ENCODE peak calls at places on chromosomes 11 and 22, in eight cellular contexts. One of them, this sample, is unnamed. For H3K4me1, the result is how much of the 10 kb centered on the place peaks cover.

GRCh38 chr11:47924184-47924671 is 56.1 kb upstream of the PTPRJ start:
- DNase-seq in uterus: no peak
- DNase-seq in adrenal gland: peak
- DNase-seq in trophoblast cell: peak
- DNase-seq in right lobe of liver: peak
- DNase-seq in adipocyte: peak
- DNase-seq in left ventricle myocardium inferior: no peak
- DNase-seq in neuronal stem cell: no peak
- DNase-seq in this sample: no peak

GRCh38 chr22:44575344-44576268 is 77.6 kb upstream of the RTL6 start:
- DNase-seq in uterus: no peak
- DNase-seq in adrenal gland: peak
- DNase-seq in trophoblast cell: no peak
- DNase-seq in right lobe of liver: no peak
- DNase-seq in adipocyte: no peak
- DNase-seq in left ventricle myocardium inferior: no peak
- DNase-seq in neuronal stem cell: no peak
- DNase-seq in this sample: no peak

GRCh38 chr11:45622861-45623260 is 42.6 kb downstream of the CHST1 start:
- DNase-seq in uterus: no peak
- DNase-seq in adrenal gland: no peak
- DNase-seq in trophoblast cell: no peak
- DNase-seq in right lobe of liver: no peak
- DNase-seq in adipocyte: no peak
- DNase-seq in left ventricle myocardium inferior: no peak
- DNase-seq in neuronal stem cell: no peak
- DNase-seq in this sample: no peak

GRCh38 chr11:86458294-86459001 is 83.8 kb downstream of the CCDC81 start:
- DNase-seq in uterus: no peak
- DNase-seq in adrenal gland: no peak
- DNase-seq in trophoblast cell: no peak
- DNase-seq in right lobe of liver: no peak
- DNase-seq in adipocyte: no peak
- DNase-seq in left ventricle myocardium inferior: no peak
- DNase-seq in neuronal stem cell: no peak
- DNase-seq in this sample: no peak

GRCh38 chr11:131370090-131370751 is at the start of gene NTM:
- DNase-seq in uterus: no peak
- DNase-seq in adrenal gland: peak
- DNase-seq in trophoblast cell: no peak
- DNase-seq in right lobe of liver: peak
- DNase-seq in adipocyte: peak
- DNase-seq in left ventricle myocardium inferior: peak
- DNase-seq in neuronal stem cell: peak
- DNase-seq in this sample: peak

GRCh38 chr11:29564501-29564900 is 452.3 kb downstream of the KCNA4 start:
- DNase-seq in uterus: no peak
- DNase-seq in adrenal gland: no peak
- DNase-seq in trophoblast cell: no peak
- DNase-seq in right lobe of liver: no peak
- DNase-seq in adipocyte: no peak
- DNase-seq in left ventricle myocardium inferior: no peak
- DNase-seq in neuronal stem cell: no peak
- DNase-seq in this sample: no peak

GRCh38 chr11:79973701-79974626 is 533.1 kb upstream of the TENM4 start:
- DNase-seq in uterus: no peak
- DNase-seq in adrenal gland: peak
- DNase-seq in trophoblast cell: no peak
- DNase-seq in right lobe of liver: peak
- DNase-seq in adipocyte: peak
- DNase-seq in left ventricle myocardium inferior: no peak
- DNase-seq in neuronal stem cell: peak
- DNase-seq in this sample: no peak

GRCh38 chr22:41603873-41604332 is 14.3 kb upstream of the PMM1 start:
- DNase-seq in uterus: no peak
- DNase-seq in adrenal gland: no peak
- DNase-seq in trophoblast cell: no peak
- DNase-seq in right lobe of liver: no peak
- DNase-seq in adipocyte: no peak
- DNase-seq in left ventricle myocardium inferior: no peak
- DNase-seq in neuronal stem cell: no peak
- DNase-seq in this sample: no peak

GRCh38 chr11:2860636-2861035 is 24.9 kb downstream of the CDKN1C start:
- DNase-seq in uterus: no peak
- DNase-seq in adrenal gland: no peak
- DNase-seq in trophoblast cell: peak
- DNase-seq in right lobe of liver: no peak
- DNase-seq in adipocyte: peak
- DNase-seq in left ventricle myocardium inferior: no peak
- DNase-seq in neuronal stem cell: no peak
- DNase-seq in this sample: no peak

GRCh38 chr11:88326112-88326511 is 11.4 kb downstream of the CTSC start:
- DNase-seq in uterus: no peak
- DNase-seq in adrenal gland: no peak
- DNase-seq in trophoblast cell: no peak
- DNase-seq in right lobe of liver: no peak
- DNase-seq in adipocyte: no peak
- DNase-seq in left ventricle myocardium inferior: no peak
- DNase-seq in neuronal stem cell: no peak
- DNase-seq in this sample: no peak

GRCh38 chr22:42202048-42202447 is 68.4 kb downstream of the TCF20 start:
- DNase-seq in uterus: no peak
- DNase-seq in adrenal gland: peak
- DNase-seq in trophoblast cell: no peak
- DNase-seq in right lobe of liver: no peak
- DNase-seq in adipocyte: no peak
- DNase-seq in left ventricle myocardium inferior: no peak
- DNase-seq in neuronal stem cell: no peak
- DNase-seq in this sample: no peak

GRCh38 chr11:108501396-108501795 is 3.2 kb upstream of the POGLUT3 start:
- DNase-seq in uterus: no peak
- DNase-seq in adrenal gland: no peak
- DNase-seq in trophoblast cell: no peak
- DNase-seq in right lobe of liver: no peak
- DNase-seq in adipocyte: peak
- DNase-seq in left ventricle myocardium inferior: no peak
- DNase-seq in neuronal stem cell: no peak
- DNase-seq in this sample: no peak

DNA sequence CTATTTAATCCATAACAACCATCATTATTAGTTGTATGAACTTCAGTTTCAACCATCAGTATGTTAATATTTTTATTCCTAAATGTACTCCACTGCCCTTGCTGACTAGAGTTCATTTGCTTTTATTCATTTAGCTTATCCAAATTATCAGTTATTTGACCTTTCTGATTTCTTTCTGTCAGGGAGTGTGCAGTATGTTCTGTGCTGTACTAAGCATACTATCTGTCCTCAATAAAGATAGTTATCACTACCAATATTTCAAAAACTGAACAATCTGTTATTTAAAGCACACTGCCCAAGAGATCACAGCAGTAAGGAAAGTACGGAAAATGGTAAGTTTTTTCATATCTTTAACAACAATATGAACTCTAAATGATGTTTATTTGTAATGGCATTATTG is 8.3 kb downstream of the SLC36A4 start:
- DNase-seq in uterus: no peak
- DNase-seq in adrenal gland: no peak
- DNase-seq in trophoblast cell: no peak
- DNase-seq in right lobe of liver: no peak
- DNase-seq in adipocyte: no peak
- DNase-seq in left ventricle myocardium inferior: no peak
- DNase-seq in neuronal stem cell: no peak
- DNase-seq in this sample: no peak
- H3K4me1 ChIP-seq in uterus: under half
- H3K4me1 ChIP-seq in adrenal gland: under half
- H3K4me1 ChIP-seq in trophoblast cell: under half
- H3K4me1 ChIP-seq in right lobe of liver: under half
- H3K4me1 ChIP-seq in adipocyte: under half
- H3K4me1 ChIP-seq in left ventricle myocardium inferior: under half
- H3K4me1 ChIP-seq in neuronal stem cell: under half
- H3K4me1 ChIP-seq in this sample: under half

GRCh38 chr11:12235945-12236743 is 125.8 kb downstream of the MICAL2 start:
- DNase-seq in uterus: no peak
- DNase-seq in adrenal gland: no peak
- DNase-seq in trophoblast cell: no peak
- DNase-seq in right lobe of liver: no peak
- DNase-seq in adipocyte: peak
- DNase-seq in left ventricle myocardium inferior: no peak
- DNase-seq in neuronal stem cell: peak
- DNase-seq in this sample: no peak

GRCh38 chr11:12235080-12235479 is 124.7 kb downstream of the MICAL2 start:
- DNase-seq in uterus: no peak
- DNase-seq in adrenal gland: no peak
- DNase-seq in trophoblast cell: no peak
- DNase-seq in right lobe of liver: no peak
- DNase-seq in adipocyte: peak
- DNase-seq in left ventricle myocardium inferior: no peak
- DNase-seq in neuronal stem cell: no peak
- DNase-seq in this sample: no peak

GRCh38 chr11:12237381-12237784 is 127.0 kb downstream of the MICAL2 start:
- DNase-seq in uterus: peak
- DNase-seq in adrenal gland: no peak
- DNase-seq in trophoblast cell: no peak
- DNase-seq in right lobe of liver: no peak
- DNase-seq in adipocyte: no peak
- DNase-seq in left ventricle myocardium inferior: no peak
- DNase-seq in neuronal stem cell: no peak
- DNase-seq in this sample: no peak

GRCh38 chr11:12235549-12235944 is 125.2 kb downstream of the MICAL2 start:
- DNase-seq in uterus: no peak
- DNase-seq in adrenal gland: no peak
- DNase-seq in trophoblast cell: no peak
- DNase-seq in right lobe of liver: no peak
- DNase-seq in adipocyte: no peak
- DNase-seq in left ventricle myocardium inferior: no peak
- DNase-seq in neuronal stem cell: no peak
- DNase-seq in this sample: no peak

DNA sequence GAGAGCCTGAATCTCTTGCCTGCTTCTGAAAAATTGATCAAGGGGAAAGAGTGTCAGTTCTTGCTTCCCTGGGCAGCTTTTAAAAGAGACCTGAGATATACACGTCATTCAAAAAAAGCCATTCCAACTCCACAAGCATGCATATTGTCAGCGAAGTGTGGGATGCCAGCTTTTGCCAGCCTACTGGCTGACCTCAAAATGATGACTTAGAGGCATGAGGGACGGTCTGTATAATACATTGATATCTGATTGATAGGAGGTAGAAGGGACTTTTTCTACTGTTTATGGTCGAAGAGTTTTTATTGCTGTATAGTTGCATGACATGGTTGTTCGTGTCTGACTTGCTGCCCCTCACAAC is 126.3 kb downstream of the MICAL2 start:
- DNase-seq in uterus: no peak
- DNase-seq in adrenal gland: no peak
- DNase-seq in trophoblast cell: no peak
- DNase-seq in right lobe of liver: no peak
- DNase-seq in adipocyte: no peak
- DNase-seq in left ventricle myocardium inferior: no peak
- DNase-seq in neuronal stem cell: no peak
- DNase-seq in this sample: no peak
- H3K4me1 ChIP-seq in uterus: under half
- H3K4me1 ChIP-seq in adrenal gland: under half
- H3K4me1 ChIP-seq in trophoblast cell: under half
- H3K4me1 ChIP-seq in right lobe of liver: under half
- H3K4me1 ChIP-seq in adipocyte: under half
- H3K4me1 ChIP-seq in left ventricle myocardium inferior: half or more
- H3K4me1 ChIP-seq in neuronal stem cell: under half
- H3K4me1 ChIP-seq in this sample: under half

GRCh38 chr11:114197799-114198500 is 98.2 kb upstream of the NNMT start:
- DNase-seq in uterus: peak
- DNase-seq in adrenal gland: peak
- DNase-seq in trophoblast cell: no peak
- DNase-seq in right lobe of liver: no peak
- DNase-seq in adipocyte: peak
- DNase-seq in left ventricle myocardium inferior: peak
- DNase-seq in neuronal stem cell: no peak
- DNase-seq in this sample: no peak

GRCh38 chr11:114196994-114197702 is 99.1 kb upstream of the NNMT start:
- DNase-seq in uterus: peak
- DNase-seq in adrenal gland: no peak
- DNase-seq in trophoblast cell: no peak
- DNase-seq in right lobe of liver: no peak
- DNase-seq in adipocyte: no peak
- DNase-seq in left ventricle myocardium inferior: no peak
- DNase-seq in neuronal stem cell: no peak
- DNase-seq in this sample: no peak

GRCh38 chr11:114193730-114194674 is 102.2 kb upstream of the NNMT start:
- DNase-seq in uterus: peak
- DNase-seq in adrenal gland: no peak
- DNase-seq in trophoblast cell: no peak
- DNase-seq in right lobe of liver: no peak
- DNase-seq in adipocyte: peak
- DNase-seq in left ventricle myocardium inferior: no peak
- DNase-seq in neuronal stem cell: no peak
- DNase-seq in this sample: no peak

GRCh38 chr11:114199051-114199450 is 97.1 kb upstream of the NNMT start:
- DNase-seq in uterus: no peak
- DNase-seq in adrenal gland: no peak
- DNase-seq in trophoblast cell: no peak
- DNase-seq in right lobe of liver: no peak
- DNase-seq in adipocyte: no peak
- DNase-seq in left ventricle myocardium inferior: no peak
- DNase-seq in neuronal stem cell: no peak
- DNase-seq in this sample: no peak

DNA sequence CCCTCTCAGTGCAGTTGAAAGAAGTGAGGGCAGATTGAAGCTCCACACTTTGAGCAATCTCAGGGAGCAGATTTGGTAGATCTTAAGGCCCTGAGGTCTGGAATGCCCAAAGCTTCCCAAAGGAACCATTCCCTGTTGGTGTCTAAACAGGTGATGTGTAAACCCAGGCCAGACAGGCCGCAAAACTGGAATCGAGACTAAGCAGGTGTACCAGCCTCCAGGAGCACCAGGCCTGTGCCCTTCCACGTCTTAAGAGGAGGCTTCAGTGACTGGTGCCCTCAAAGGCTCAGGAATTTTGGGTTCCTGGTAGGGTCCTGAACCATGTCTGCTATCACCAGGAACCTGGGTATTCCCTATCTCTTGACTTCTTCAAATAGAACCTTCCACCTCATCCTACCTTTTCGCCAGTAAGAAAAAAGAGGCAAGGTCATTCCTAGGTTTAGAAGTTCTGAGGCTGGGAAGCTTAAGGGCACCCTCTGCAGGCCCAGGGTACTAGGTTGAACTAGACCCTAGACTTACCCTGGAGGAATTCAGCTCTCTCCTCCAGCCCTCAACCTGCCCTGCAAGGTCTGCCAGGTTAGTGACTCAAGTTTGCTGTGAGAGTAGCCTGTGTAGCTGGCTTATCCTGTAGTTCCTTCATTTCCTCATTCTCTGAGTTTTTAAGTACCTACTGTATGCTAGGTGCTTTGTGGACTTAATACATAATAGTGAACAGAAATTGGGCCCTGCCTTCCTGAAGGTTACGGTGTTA is 100.0 kb upstream of the NNMT start:
- DNase-seq in uterus: no peak
- DNase-seq in adrenal gland: no peak
- DNase-seq in trophoblast cell: peak
- DNase-seq in right lobe of liver: no peak
- DNase-seq in adipocyte: no peak
- DNase-seq in left ventricle myocardium inferior: no peak
- DNase-seq in neuronal stem cell: no peak
- DNase-seq in this sample: no peak
- H3K4me1 ChIP-seq in uterus: under half
- H3K4me1 ChIP-seq in adrenal gland: half or more
- H3K4me1 ChIP-seq in trophoblast cell: under half
- H3K4me1 ChIP-seq in right lobe of liver: under half
- H3K4me1 ChIP-seq in adipocyte: half or more
- H3K4me1 ChIP-seq in left ventricle myocardium inferior: half or more
- H3K4me1 ChIP-seq in neuronal stem cell: under half
- H3K4me1 ChIP-seq in this sample: under half

GRCh38 chr22:20968281-20968977 is 1.4 kb downstream of the AIFM3 start:
- DNase-seq in uterus: no peak
- DNase-seq in adrenal gland: no peak
- DNase-seq in trophoblast cell: no peak
- DNase-seq in right lobe of liver: no peak
- DNase-seq in adipocyte: no peak
- DNase-seq in left ventricle myocardium inferior: no peak
- DNase-seq in neuronal stem cell: no peak
- DNase-seq in this sample: no peak
- H3K4me1 ChIP-seq in uterus: under half
- H3K4me1 ChIP-seq in adrenal gland: under half
- H3K4me1 ChIP-seq in trophoblast cell: under half
- H3K4me1 ChIP-seq in right lobe of liver: under half
- H3K4me1 ChIP-seq in adipocyte: under half
- H3K4me1 ChIP-seq in left ventricle myocardium inferior: under half
- H3K4me1 ChIP-seq in neuronal stem cell: under half
- H3K4me1 ChIP-seq in this sample: under half

This sample was measured in mucosa of descending colon.